ENCODE peak calls at places on chromosomes 1 and 21, in five cellular contexts. One of them, this sample, is unnamed.

GRCh38 chr1:109927908-109928307 is 17.3 kb downstream of the CSF1 start:
- DNase-seq in foreskin fibroblast: peak; percentile 53
- DNase-seq in tibial artery: peak; percentile 90
- DNase-seq in kidney: peak; percentile 94
- DNase-seq in heart left ventricle: peak; percentile 86
- DNase-seq in this sample: no peak

GRCh38 chr1:196372896-196373536 is 235.2 kb downstream of the KCNT2 start:
- DNase-seq in kidney: no peak
- DNase-seq in foreskin fibroblast: peak; percentile 46
- DNase-seq in heart left ventricle: no peak
- DNase-seq in tibial artery: no peak
- DNase-seq in this sample: peak; percentile 62

GRCh38 chr21:23624281-23624680 is 1983.0 kb downstream of the MRPL39 start:
- DNase-seq in tibial artery: no peak
- DNase-seq in kidney: no peak
- DNase-seq in foreskin fibroblast: no peak
- DNase-seq in heart left ventricle: peak; percentile 13
- DNase-seq in this sample: no peak

GRCh38 chr1:55012661-55013060 is 13.9 kb downstream of the BSND start:
- DNase-seq in tibial artery: no peak
- DNase-seq in foreskin fibroblast: no peak
- DNase-seq in heart left ventricle: no peak
- DNase-seq in kidney: no peak
- DNase-seq in this sample: no peak

GRCh38 chr1:48603222-48603621 is 131.2 kb upstream of the SPATA6 start:
- DNase-seq in kidney: no peak
- DNase-seq in heart left ventricle: no peak
- DNase-seq in tibial artery: no peak
- DNase-seq in foreskin fibroblast: no peak
- DNase-seq in this sample: no peak

GRCh38 chr1:234777850-234778214 is 167.9 kb upstream of the IRF2BP2 start:
- DNase-seq in kidney: no peak
- DNase-seq in heart left ventricle: no peak
- DNase-seq in tibial artery: no peak
- DNase-seq in foreskin fibroblast: no peak
- DNase-seq in this sample: no peak

GRCh38 chr21:38915546-38915945 is 109.8 kb downstream of the ETS2 start:
- DNase-seq in kidney: no peak
- DNase-seq in heart left ventricle: no peak
- DNase-seq in tibial artery: no peak
- DNase-seq in foreskin fibroblast: no peak
- DNase-seq in this sample: no peak

GRCh38 chr1:155002479-155003226 is at the start of gene ZBTB7B:
- DNase-seq in heart left ventricle: peak; percentile 36
- DNase-seq in kidney: peak; percentile 89
- DNase-seq in tibial artery: peak; percentile 49
- DNase-seq in foreskin fibroblast: peak; percentile 59
- DNase-seq in this sample: no peak

GRCh38 chr1:7478797-7479499 is 292.1 kb upstream of the VAMP3 start:
- DNase-seq in heart left ventricle: peak; percentile 84
- DNase-seq in tibial artery: no peak
- DNase-seq in kidney: peak; percentile 94
- DNase-seq in foreskin fibroblast: peak; percentile 69
- DNase-seq in this sample: peak; percentile 22

GRCh38 chr1:162663589-162664030 is 31.3 kb downstream of the DDR2 start:
- DNase-seq in heart left ventricle: no peak
- DNase-seq in foreskin fibroblast: peak; percentile 88
- DNase-seq in tibial artery: peak; percentile 55
- DNase-seq in kidney: no peak
- DNase-seq in this sample: peak; percentile 52

GRCh38 chr1:3160647-3161046 is 91.6 kb downstream of the PRDM16 start:
- DNase-seq in tibial artery: no peak
- DNase-seq in kidney: no peak
- DNase-seq in heart left ventricle: no peak
- DNase-seq in foreskin fibroblast: no peak
- DNase-seq in this sample: no peak

GRCh38 chr1:220239945-220240344 is 32.3 kb downstream of the RAB3GAP2 start:
- DNase-seq in kidney: no peak
- DNase-seq in foreskin fibroblast: no peak
- DNase-seq in tibial artery: no peak
- DNase-seq in heart left ventricle: no peak
- DNase-seq in this sample: no peak

GRCh38 chr1:46718340-46718726 is 581 bp downstream of the EFCAB14 start:
- DNase-seq in kidney: no peak
- DNase-seq in foreskin fibroblast: peak; percentile 32
- DNase-seq in tibial artery: no peak
- DNase-seq in heart left ventricle: no peak
- DNase-seq in this sample: no peak

GRCh38 chr1:46717654-46718053 is 1.3 kb downstream of the EFCAB14 start:
- DNase-seq in kidney: no peak
- DNase-seq in heart left ventricle: no peak
- DNase-seq in tibial artery: no peak
- DNase-seq in foreskin fibroblast: no peak
- DNase-seq in this sample: no peak

GRCh38 chr1:46721204-46721603 is 2.3 kb upstream of the EFCAB14 start:
- DNase-seq in tibial artery: no peak
- DNase-seq in heart left ventricle: no peak
- DNase-seq in foreskin fibroblast: no peak
- DNase-seq in kidney: no peak
- DNase-seq in this sample: no peak

GRCh38 chr1:46718727-46719622 is at the start of gene EFCAB14:
- DNase-seq in tibial artery: peak; percentile 93
- DNase-seq in heart left ventricle: peak; percentile 95
- DNase-seq in foreskin fibroblast: peak; percentile 96
- DNase-seq in kidney: peak; percentile 99
- DNase-seq in this sample: peak; percentile 94

DNA sequence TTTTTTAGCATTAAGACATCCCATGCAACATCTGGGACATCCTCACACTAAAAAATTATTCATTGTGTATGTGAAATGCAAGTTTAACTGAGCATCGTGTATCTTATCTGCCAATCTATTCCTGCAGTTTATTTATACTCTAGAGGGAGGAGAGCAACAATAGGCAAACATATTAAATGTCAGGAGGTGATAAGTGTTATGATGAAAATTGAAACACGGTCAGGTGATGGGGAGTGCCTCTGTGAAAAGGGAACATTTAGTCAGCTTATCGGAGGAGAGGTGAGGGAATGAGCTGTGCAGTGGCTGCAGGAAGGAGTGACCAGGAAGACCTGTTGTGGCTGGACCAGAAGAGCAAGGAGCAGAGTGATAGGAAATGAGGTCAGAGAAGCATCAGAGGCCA is 775 bp upstream of the EFCAB14 start:
- DNase-seq in kidney: no peak
- DNase-seq in tibial artery: no peak
- DNase-seq in foreskin fibroblast: no peak
- DNase-seq in heart left ventricle: no peak
- DNase-seq in this sample: peak; percentile 78
- H3K4me3 ChIP-seq in kidney: peak overlapping the region; percentile 55
- H3K4me3 ChIP-seq in tibial artery: peak overlapping the region; percentile 92
- H3K4me3 ChIP-seq in foreskin fibroblast: peak overlapping the region; percentile 96
- H3K4me3 ChIP-seq in heart left ventricle: peak overlapping the region; percentile 78
- H3K4me3 ChIP-seq in this sample: peak overlapping the region; percentile 90

GRCh38 chr1:181142096-181143043 is 53.9 kb downstream of the IER5 start:
- DNase-seq in tibial artery: peak; percentile 78
- DNase-seq in foreskin fibroblast: peak; percentile 95
- DNase-seq in heart left ventricle: peak; percentile 86
- DNase-seq in kidney: peak; percentile 93
- DNase-seq in this sample: peak; percentile 73
- H3K4me3 ChIP-seq in tibial artery: peak overlapping the region; percentile 40
- H3K4me3 ChIP-seq in foreskin fibroblast: peak overlapping the region; percentile 9
- H3K4me3 ChIP-seq in heart left ventricle: no peak overlapping the region
- H3K4me3 ChIP-seq in kidney: peak overlapping the region; percentile 64
- H3K4me3 ChIP-seq in this sample: peak overlapping the region; percentile 19

GRCh38 chr1:38577937-38578443 is 281.6 kb downstream of the RRAGC start:
- DNase-seq in foreskin fibroblast: no peak
- DNase-seq in tibial artery: no peak
- DNase-seq in heart left ventricle: no peak
- DNase-seq in kidney: no peak
- DNase-seq in this sample: no peak
- H3K4me3 ChIP-seq in foreskin fibroblast: no peak overlapping the region
- H3K4me3 ChIP-seq in tibial artery: no peak overlapping the region
- H3K4me3 ChIP-seq in heart left ventricle: no peak overlapping the region
- H3K4me3 ChIP-seq in kidney: no peak overlapping the region
- H3K4me3 ChIP-seq in this sample: no peak overlapping the region

DNA sequence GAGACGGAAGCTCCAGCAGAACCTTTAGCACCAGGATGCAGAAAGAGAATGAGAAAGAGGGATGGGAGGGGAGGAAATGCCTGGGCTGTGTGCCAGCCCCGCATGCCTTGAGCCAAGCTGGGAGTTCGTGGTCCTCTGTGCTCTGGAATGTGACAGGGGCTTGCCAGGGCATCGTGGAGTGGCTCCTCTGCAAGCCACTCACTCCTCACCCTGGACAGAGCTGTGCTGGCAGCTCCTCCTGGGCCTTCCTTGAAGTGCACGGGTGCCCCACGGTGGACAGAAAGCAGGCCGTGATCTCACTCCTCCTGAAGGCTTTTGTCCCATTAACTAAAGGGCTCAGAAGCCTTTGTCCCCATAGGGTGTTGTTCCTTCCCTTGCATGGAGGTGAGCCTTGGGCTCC is 34.8 kb upstream of the PRELP start:
- DNase-seq in kidney: peak; percentile 91
- DNase-seq in heart left ventricle: peak; percentile 70
- DNase-seq in tibial artery: peak; percentile 91
- DNase-seq in foreskin fibroblast: peak; percentile 83
- DNase-seq in this sample: peak; percentile 24
- H3K4me3 ChIP-seq in kidney: no peak overlapping the region
- H3K4me3 ChIP-seq in heart left ventricle: no peak overlapping the region
- H3K4me3 ChIP-seq in tibial artery: no peak overlapping the region
- H3K4me3 ChIP-seq in foreskin fibroblast: no peak overlapping the region
- H3K4me3 ChIP-seq in this sample: no peak overlapping the region

GRCh38 chr1:205592443-205593003 is 39.3 kb downstream of the ELK4 start:
- DNase-seq in tibial artery: no peak
- DNase-seq in heart left ventricle: no peak
- DNase-seq in foreskin fibroblast: no peak
- DNase-seq in kidney: no peak
- DNase-seq in this sample: no peak
- H3K4me3 ChIP-seq in tibial artery: peak overlapping the region; percentile 46
- H3K4me3 ChIP-seq in heart left ventricle: no peak overlapping the region
- H3K4me3 ChIP-seq in foreskin fibroblast: no peak overlapping the region
- H3K4me3 ChIP-seq in kidney: peak overlapping the region; percentile 42
- H3K4me3 ChIP-seq in this sample: no peak overlapping the region

GRCh38 chr1:37480581-37481288 is 6.4 kb downstream of the ZC3H12A start:
- DNase-seq in kidney: no peak
- DNase-seq in heart left ventricle: no peak
- DNase-seq in tibial artery: no peak
- DNase-seq in foreskin fibroblast: no peak
- DNase-seq in this sample: no peak
- H3K4me3 ChIP-seq in kidney: no peak overlapping the region
- H3K4me3 ChIP-seq in heart left ventricle: no peak overlapping the region
- H3K4me3 ChIP-seq in tibial artery: no peak overlapping the region
- H3K4me3 ChIP-seq in foreskin fibroblast: no peak overlapping the region
- H3K4me3 ChIP-seq in this sample: no peak overlapping the region

GRCh38 chr1:32220746-32221580 is 1.2 kb downstream of the TMEM234 start:
- DNase-seq in heart left ventricle: no peak
- DNase-seq in foreskin fibroblast: no peak
- DNase-seq in tibial artery: no peak
- DNase-seq in kidney: no peak
- DNase-seq in this sample: no peak
- H3K4me3 ChIP-seq in heart left ventricle: peak overlapping the region; percentile 64
- H3K4me3 ChIP-seq in foreskin fibroblast: peak overlapping the region; percentile 95
- H3K4me3 ChIP-seq in tibial artery: peak overlapping the region; percentile 86
- H3K4me3 ChIP-seq in kidney: peak overlapping the region; percentile 99
- H3K4me3 ChIP-seq in this sample: peak overlapping the region; percentile 94

DNA sequence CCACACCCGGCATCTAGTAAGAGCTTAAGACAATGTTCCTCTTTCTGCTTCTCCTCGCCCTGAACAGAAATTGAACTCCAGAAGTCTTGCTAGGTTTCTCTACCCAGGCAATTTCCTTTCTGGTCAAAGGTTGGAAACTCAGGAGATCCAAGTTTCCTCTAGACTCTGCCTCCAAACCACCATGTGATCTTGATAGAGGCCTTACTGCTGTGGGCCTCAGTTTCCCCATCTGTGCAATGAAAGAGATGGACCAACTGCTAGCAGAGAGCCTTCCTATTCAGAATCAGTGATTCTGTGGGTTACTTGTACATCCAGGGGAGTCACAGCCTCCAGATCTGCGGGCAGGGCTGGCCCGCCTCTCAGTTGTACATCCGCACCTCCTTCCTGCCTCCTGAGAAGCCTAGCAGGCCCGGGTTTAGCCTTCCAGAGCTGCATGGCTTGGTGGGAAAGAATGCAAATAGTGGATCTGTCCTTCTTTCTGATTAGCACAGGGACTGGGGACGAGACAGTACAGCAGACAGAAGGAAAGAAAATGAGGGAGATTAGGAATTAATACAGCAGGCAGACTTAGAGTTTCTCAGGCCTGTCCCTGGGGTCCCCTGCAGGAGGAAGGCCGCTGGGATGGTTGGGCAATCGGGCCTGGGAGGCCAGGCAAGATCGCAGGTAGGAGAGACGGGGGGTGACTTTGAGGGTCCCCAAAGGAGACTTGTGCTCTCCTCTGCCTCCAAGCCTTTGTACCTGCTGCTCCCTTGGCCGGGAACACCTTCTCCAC is 83.9 kb downstream of the PAX7 start:
- DNase-seq in kidney: no peak
- DNase-seq in heart left ventricle: no peak
- DNase-seq in tibial artery: no peak
- DNase-seq in foreskin fibroblast: no peak
- DNase-seq in this sample: no peak
- H3K4me3 ChIP-seq in kidney: no peak overlapping the region
- H3K4me3 ChIP-seq in heart left ventricle: no peak overlapping the region
- H3K4me3 ChIP-seq in tibial artery: no peak overlapping the region
- H3K4me3 ChIP-seq in foreskin fibroblast: no peak overlapping the region
- H3K4me3 ChIP-seq in this sample: no peak overlapping the region

This sample was measured in bronchial epithelial cell.